ENCODE peak calls at places on chromosomes 1 and 21, in seven cellular contexts. U is IMR-90, H is H9, G is neuronal stem cell, S is trophoblast cell, B is mesenchymal stem cell, O is H1. T is an unnamed sample.

GRCh38 chr1:246828818-246829217 is 102.9 kb downstream of the AHCTF1 start:
- DNase-seq in U (no peak), H (no peak), G (no peak), S (no peak), B (no peak), O (no peak), T (peak)

GRCh38 chr1:46180082-46180616 is 3.9 kb upstream of the P3R3URF start:
- DNase-seq in U (no peak), H (peak), G (no peak), S (peak), B (no peak), O (peak), T (peak)

GRCh38 chr1:60510162-60510561 is 436.6 kb upstream of the C1orf87 start:
- DNase-seq in U (no peak), H (no peak), G (no peak), S (no peak), B (no peak), O (no peak), T (no peak)

GRCh38 chr1:236718328-236718727 is 32.0 kb downstream of the ACTN2 start:
- DNase-seq in U (no peak), H (no peak), G (no peak), S (no peak), B (no peak), O (no peak), T (peak)

GRCh38 chr1:46513536-46513935 is 23.9 kb downstream of the DMBX1 start:
- DNase-seq in U (no peak), H (no peak), G (no peak), S (no peak), B (no peak), O (no peak), T (no peak)

GRCh38 chr1:26482921-26483320 is 10.7 kb downstream of the HMGN2 start:
- DNase-seq in U (peak), H (no peak), G (no peak), S (peak), B (peak), O (no peak), T (peak)

GRCh38 chr21:37811711-37812110 is 104.5 kb downstream of the KCNJ6 start:
- DNase-seq in U (peak), H (no peak), G (no peak), S (no peak), B (no peak), O (no peak), T (no peak)

GRCh38 chr1:213136190-213136917 is 85.3 kb downstream of the RPS6KC1 start:
- DNase-seq in U (no peak), H (no peak), G (no peak), S (peak), B (no peak), O (no peak), T (peak)

GRCh38 chr1:36217667-36218066 is 6.6 kb upstream of the THRAP3 start:
- DNase-seq in U (peak), H (no peak), G (no peak), S (no peak), B (peak), O (no peak), T (peak)

GRCh38 chr1:5727871-5728643 is 264.2 kb downstream of the NPHP4 start:
- DNase-seq in U (no peak), H (no peak), G (no peak), S (no peak), B (no peak), O (no peak), T (no peak)

GRCh38 chr1:149849947-149850360 is 49.4 kb upstream of the BOLA1 start:
- DNase-seq in U (no peak), H (no peak), G (no peak), S (peak), B (peak), O (no peak), T (peak)

GRCh38 chr1:16352842-16353535 is 709 bp upstream of the FBXO42 start:
- DNase-seq in U (no peak), H (no peak), G (no peak), S (peak), B (no peak), O (no peak), T (no peak)

GRCh38 chr1:202216691-202217090 is 23.1 kb downstream of the LGR6 start:
- DNase-seq in U (no peak), H (no peak), G (no peak), S (no peak), B (no peak), O (no peak), T (no peak)

GRCh38 chr1:5509664-5510452 is 482.4 kb downstream of the NPHP4 start:
- DNase-seq in U (peak), H (peak), G (peak), S (peak), B (peak), O (peak), T (peak)

GRCh38 chr1:23020731-23021130 is 1.5 kb downstream of the KDM1A start:
- DNase-seq in U (no peak), H (no peak), G (no peak), S (no peak), B (peak), O (no peak), T (peak)

GRCh38 chr1:47280142-47280541 is 33.8 kb downstream of the STIL start:
- DNase-seq in U (peak), H (no peak), G (no peak), S (peak), B (no peak), O (no peak), T (no peak)

GRCh38 chr1:174877208-174877673 is 122.5 kb upstream of the CACYBP start:
- DNase-seq in U (no peak), H (no peak), G (no peak), S (no peak), B (no peak), O (no peak), T (no peak)

GRCh38 chr1:98333406-98333805 is 328.1 kb upstream of the SNX7 start:
- DNase-seq in U (no peak), H (no peak), G (no peak), S (no peak), B (no peak), O (no peak), T (no peak)
- H3K4me2 ChIP-seq in U (no peak), H (no peak), G (no peak), S (no peak), B (no peak), O (no peak), T (no peak)

GRCh38 chr1:224127925-224128819 is 14.3 kb downstream of the FBXO28 start:
- DNase-seq in U (peak), H (no peak), G (no peak), S (peak), B (no peak), O (no peak), T (no peak)
- H3K4ac ChIP-seq in U (no peak), H (no peak), G (no peak), S (no peak), B (no peak), O (no peak), T (no peak)

GRCh38 chr1:100400332-100400933 is 48.1 kb downstream of the CDC14A start:
- DNase-seq in U (no peak), H (peak), G (no peak), S (no peak), B (peak), O (no peak), T (peak)
- H3K4me2 ChIP-seq in U (peak), H (peak), G (no peak), S (no peak), B (no peak), O (no peak), T (no peak)

GRCh38 chr1:218643281-218643680 is 298.1 kb downstream of the TGFB2 start:
- DNase-seq in U (no peak), H (no peak), G (no peak), S (no peak), B (no peak), O (no peak), T (peak)
- H3K4ac ChIP-seq in U (no peak), H (no peak), G (no peak), S (no peak), B (no peak), O (no peak), T (no peak)

GRCh38 chr1:97338347-97338746 is 582.5 kb downstream of the DPYD start:
- DNase-seq in U (no peak), H (no peak), G (no peak), S (no peak), B (no peak), O (no peak), T (no peak)

GRCh38 chr1:97337250-97338030 is 583.4 kb downstream of the DPYD start:
- DNase-seq in U (peak), H (no peak), G (no peak), S (no peak), B (no peak), O (no peak), T (no peak)

DNA sequence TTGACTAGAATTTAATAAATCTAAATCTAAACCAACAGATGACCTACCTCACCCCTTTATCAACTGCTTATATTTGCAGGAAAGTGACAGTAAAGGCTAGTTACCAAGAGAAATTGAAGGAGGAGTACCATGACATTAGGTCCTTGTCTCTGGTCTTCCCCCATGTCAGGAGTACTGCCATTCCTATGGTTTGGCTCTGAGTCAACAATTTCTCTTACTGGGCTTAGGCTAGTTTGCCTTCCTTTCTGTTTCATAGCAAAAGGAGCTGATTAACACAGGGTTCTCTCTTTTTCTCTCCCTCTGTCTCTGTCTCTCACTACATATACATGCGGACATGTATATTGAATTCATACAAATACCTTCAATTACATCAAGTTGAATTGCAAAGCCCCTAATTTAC is 579.9 kb downstream of the DPYD start:
- DNase-seq in U (peak), H (no peak), G (no peak), S (no peak), B (peak), O (no peak), T (no peak)
- H3K4me2 ChIP-seq in U (peak), H (no peak), G (no peak), S (no peak), B (no peak), O (no peak), T (no peak)

GRCh38 chr1:44547837-44548236 is 126.4 kb downstream of the TMEM53 start:
- DNase-seq in U (no peak), H (no peak), G (no peak), S (peak), B (no peak), O (no peak), T (no peak)
- H3K4ac ChIP-seq in U (no peak), H (no peak), G (no peak), S (no peak), B (no peak), O (no peak), T (no peak)

GRCh38 chr1:29186252-29186651 is 4.6 kb upstream of the SRSF4 start:
- DNase-seq in U (peak), H (no peak), G (no peak), S (peak), B (peak), O (no peak), T (no peak)
- H3K4me2 ChIP-seq in U (no peak), H (peak), G (no peak), S (no peak), B (no peak), O (no peak), T (no peak)

GRCh38 chr1:243441601-243442000 is 185.8 kb downstream of the SDCCAG8 start:
- DNase-seq in U (no peak), H (no peak), G (no peak), S (no peak), B (no peak), O (no peak), T (no peak)
- H3K4ac ChIP-seq in U (no peak), H (no peak), G (no peak), S (no peak), B (no peak), O (no peak), T (no peak)

DNA sequence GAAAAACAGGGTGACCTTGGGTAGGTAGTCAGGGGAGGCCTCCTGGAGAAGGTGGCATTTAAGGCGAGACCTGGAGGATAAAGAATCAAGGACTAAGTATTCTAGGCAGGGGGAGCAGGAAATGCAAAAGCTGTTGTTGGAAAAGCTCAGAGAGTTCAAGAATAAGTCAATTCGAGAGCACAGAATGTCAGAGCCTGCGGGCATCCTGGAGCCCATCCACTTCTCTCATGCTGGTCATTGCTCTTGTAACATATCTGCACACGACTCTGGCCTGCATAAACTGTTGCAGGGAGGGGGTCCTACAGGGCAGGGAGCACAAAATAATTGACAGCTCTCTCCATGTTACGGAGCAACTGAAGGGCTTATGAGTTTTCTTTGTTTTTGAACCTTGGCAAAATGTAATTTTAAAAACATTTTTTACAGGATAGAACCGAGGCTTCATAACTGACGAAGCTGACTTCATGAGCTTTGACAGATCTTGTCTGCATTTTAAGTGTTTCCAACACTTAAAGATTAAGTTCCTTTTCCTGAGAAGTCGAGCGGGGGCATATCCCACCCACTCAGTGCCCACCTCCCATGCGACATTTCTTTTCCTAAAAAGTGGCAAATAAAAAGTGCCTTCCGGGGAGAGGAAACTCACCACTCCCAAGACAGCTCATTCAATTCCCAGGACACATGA is 4.2 kb downstream of the PLA2G5 start:
- DNase-seq in U (no peak), H (no peak), G (no peak), S (peak), B (no peak), O (no peak), T (no peak)
- H3K4me2 ChIP-seq in U (no peak), H (no peak), G (no peak), S (no peak), B (no peak), O (no peak), T (no peak)

GRCh38 chr1:248894837-248895236 is 11.2 kb upstream of the PGBD2 start:
- DNase-seq in U (no peak), H (no peak), G (no peak), S (no peak), B (no peak), O (no peak), T (no peak)
- H3K4ac ChIP-seq in U (no peak), H (no peak), G (no peak), S (no peak), B (no peak), O (no peak), T (no peak)

T was measured in mesendoderm.